ENCODE peak calls at places on chromosomes 12 and 14, in five cellular contexts. C is aorta; W is GM23338; B is PC-9; P is effector memory CD4-positive, alpha-beta T cell. Q is an unnamed sample.

GRCh38 chr12:674272-674781 is 11.1 kb upstream of the NINJ2 start:
- DNase-seq in C (no peak), W (no peak), B (no peak), P (peak), Q (no peak)

GRCh38 chr12:21678959-21679358 is 21.3 kb upstream of the LDHB start:
- DNase-seq in C (no peak), W (no peak), B (no peak), P (no peak), Q (no peak)

GRCh38 chr12:86712425-86712843 is 456.2 kb upstream of the MGAT4C start:
- DNase-seq in C (no peak), W (no peak), B (peak), P (no peak), Q (peak)

GRCh38 chr14:65945333-65945732 is 532.8 kb downstream of the FUT8 start:
- DNase-seq in C (no peak), W (no peak), B (no peak), P (no peak), Q (no peak)

GRCh38 chr12:21637985-21638891 is 19.4 kb downstream of the LDHB start:
- DNase-seq in C (no peak), W (no peak), B (peak), P (no peak), Q (no peak)

GRCh38 chr14:101217972-101218371 is 314.4 kb upstream of the RTL1 start:
- DNase-seq in C (peak), W (no peak), B (no peak), P (no peak), Q (no peak)

GRCh38 chr12:31322651-31323248 is 3.2 kb downstream of the SINHCAF start:
- DNase-seq in C (no peak), W (peak), B (peak), P (no peak), Q (peak)

GRCh38 chr14:45785240-45785639 is 532.2 kb upstream of the MIS18BP1 start:
- DNase-seq in C (no peak), W (no peak), B (no peak), P (no peak), Q (no peak)

GRCh38 chr14:99393059-99393655 is 87.5 kb downstream of the SETD3 start:
- DNase-seq in C (no peak), W (peak), B (no peak), P (no peak), Q (peak)

GRCh38 chr12:27015730-27016076 is 1.5 kb upstream of the TM7SF3 start:
- DNase-seq in C (no peak), W (peak), B (no peak), P (no peak), Q (no peak)

GRCh38 chr12:95102916-95103671 is 29.7 kb upstream of the NR2C1 start:
- DNase-seq in C (no peak), W (no peak), B (peak), P (no peak), Q (peak)

GRCh38 chr12:43293396-43293795 is 258.6 kb downstream of the ADAMTS20 start:
- DNase-seq in C (no peak), W (no peak), B (no peak), P (no peak), Q (no peak)

GRCh38 chr12:113805673-113806072 is 160.5 kb downstream of the RBM19 start:
- DNase-seq in C (peak), W (no peak), B (no peak), P (no peak), Q (no peak)

GRCh38 chr14:57866199-57866755 is 385 bp upstream of the SLC35F4 start:
- DNase-seq in C (no peak), W (peak), B (no peak), P (no peak), Q (no peak)

GRCh38 chr12:42742691-42743090 is 153.1 kb upstream of the PRICKLE1 start:
- DNase-seq in C (no peak), W (no peak), B (no peak), P (no peak), Q (peak)

GRCh38 chr12:53558631-53559030 is 51.3 kb upstream of the NPFF start:
- DNase-seq in C (no peak), W (no peak), B (no peak), P (no peak), Q (no peak)

GRCh38 chr14:68939893-68940613 is 39.0 kb downstream of the ACTN1 start:
- DNase-seq in C (peak), W (peak), B (peak), P (no peak), Q (peak)

GRCh38 chr12:644293-644639 is 19.0 kb downstream of the NINJ2 start:
- DNase-seq in C (no peak), W (no peak), B (no peak), P (no peak), Q (no peak)

GRCh38 chr14:74952195-74952665 is 3.2 kb downstream of the PGF start:
- DNase-seq in C (no peak), W (no peak), B (no peak), P (no peak), Q (no peak)

GRCh38 chr14:93056840-93057585 is 58.7 kb downstream of the ITPK1 start:
- DNase-seq in C (no peak), W (no peak), B (no peak), P (no peak), Q (no peak)

GRCh38 chr12:50240096-50240791 is 43.1 kb downstream of the LIMA1 start:
- DNase-seq in C (no peak), W (no peak), B (no peak), P (no peak), Q (no peak)

GRCh38 chr14:65833256-65833880 is 420.8 kb downstream of the FUT8 start:
- DNase-seq in C (no peak), W (no peak), B (no peak), P (no peak), Q (no peak)

GRCh38 chr14:91061309-91061887 is 957 bp upstream of the RPS6KA5 start:
- DNase-seq in C (no peak), W (no peak), B (no peak), P (no peak), Q (no peak)

GRCh38 chr14:77204457-77204796 is 22.8 kb downstream of the TMEM63C start:
- DNase-seq in C (no peak), W (no peak), B (no peak), P (no peak), Q (no peak)

GRCh38 chr12:46386360-46386867 is 13.8 kb upstream of the SLC38A2 start:
- DNase-seq in C (no peak), W (no peak), B (peak), P (no peak), Q (no peak)

GRCh38 chr12:96177013-96177412 is 17.2 kb upstream of the ELK3 start:
- DNase-seq in C (no peak), W (no peak), B (no peak), P (peak), Q (no peak)

GRCh38 chr12:61993734-61994345 is 266.4 kb upstream of the USP15 start:
- DNase-seq in C (no peak), W (peak), B (no peak), P (no peak), Q (no peak)

GRCh38 chr12:38142974-38143373 is 173.6 kb upstream of the ALG10B start:
- DNase-seq in C (no peak), W (no peak), B (no peak), P (no peak), Q (no peak)

GRCh38 chr12:4451694-4452093 is 6.1 kb upstream of the FGF6 start:
- DNase-seq in C (no peak), W (no peak), B (no peak), P (no peak), Q (no peak)

DNA sequence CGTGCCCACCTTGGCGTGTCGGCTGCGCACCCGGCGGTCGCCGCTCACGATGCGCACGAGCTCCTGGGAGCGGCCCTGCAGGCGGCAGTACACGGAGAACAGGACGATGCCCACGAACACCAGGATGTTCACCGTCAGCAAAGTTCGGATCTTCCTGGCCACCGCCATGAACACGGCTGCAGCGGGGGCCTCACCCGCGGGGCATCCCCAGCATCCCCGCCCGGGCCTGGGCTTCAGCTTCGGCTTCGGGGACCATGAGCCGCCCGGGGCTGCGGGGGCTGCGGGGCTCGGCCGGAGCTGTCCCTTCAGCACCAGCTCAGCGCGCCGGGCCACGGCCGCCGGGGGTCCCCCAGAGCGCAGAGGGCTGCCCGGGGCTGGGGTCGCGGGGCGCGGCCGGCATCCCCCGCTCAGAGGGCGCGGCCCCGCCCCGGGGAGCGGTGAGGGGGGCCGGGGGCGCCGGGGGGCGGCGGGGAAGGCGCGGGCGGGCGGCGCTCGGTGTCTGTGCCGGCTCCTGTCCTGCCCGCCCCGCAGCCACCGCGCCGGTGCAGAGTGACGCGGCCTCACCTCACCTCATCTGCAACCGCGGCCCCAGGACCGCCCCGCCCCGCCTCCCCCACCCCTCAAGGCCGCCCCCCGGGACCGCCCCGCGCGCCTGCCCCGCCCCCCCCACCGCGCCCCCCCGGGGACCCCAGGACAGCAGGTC is at the start of gene GALNT9:
- DNase-seq in C (no peak), W (peak), B (no peak), P (no peak), Q (no peak)
- H3K4me3 ChIP-seq in C (no peak), W (peak), B (no peak), P (no peak), Q (no peak)

GRCh38 chr14:61654026-61654425 is 41.3 kb upstream of the HIF1A start:
- DNase-seq in C (no peak), W (no peak), B (no peak), P (no peak), Q (no peak)
- H3K27ac ChIP-seq in C (no peak), W (no peak), B (peak), P (no peak), Q (no peak)

GRCh38 chr14:23093104-23093503 is 1.8 kb downstream of the ACIN1 start:
- DNase-seq in C (no peak), W (no peak), B (no peak), P (no peak), Q (no peak)
- H3K4me3 ChIP-seq in C (no peak), W (peak), B (peak), P (no peak), Q (no peak)

GRCh38 chr14:75980856-75981255 is 939 bp downstream of the TGFB3 start:
- DNase-seq in C (peak), W (no peak), B (no peak), P (no peak), Q (peak)

GRCh38 chr14:75979641-75980422 is 2.0 kb downstream of the TGFB3 start:
- DNase-seq in C (peak), W (no peak), B (no peak), P (no peak), Q (peak)

GRCh38 chr14:75982724-75983358 is 1.0 kb upstream of the TGFB3 start:
- DNase-seq in C (peak), W (no peak), B (no peak), P (no peak), Q (no peak)

GRCh38 chr14:75981826-75982723 is at the start of gene TGFB3:
- DNase-seq in C (peak), W (peak), B (peak), P (peak), Q (peak)

DNA sequence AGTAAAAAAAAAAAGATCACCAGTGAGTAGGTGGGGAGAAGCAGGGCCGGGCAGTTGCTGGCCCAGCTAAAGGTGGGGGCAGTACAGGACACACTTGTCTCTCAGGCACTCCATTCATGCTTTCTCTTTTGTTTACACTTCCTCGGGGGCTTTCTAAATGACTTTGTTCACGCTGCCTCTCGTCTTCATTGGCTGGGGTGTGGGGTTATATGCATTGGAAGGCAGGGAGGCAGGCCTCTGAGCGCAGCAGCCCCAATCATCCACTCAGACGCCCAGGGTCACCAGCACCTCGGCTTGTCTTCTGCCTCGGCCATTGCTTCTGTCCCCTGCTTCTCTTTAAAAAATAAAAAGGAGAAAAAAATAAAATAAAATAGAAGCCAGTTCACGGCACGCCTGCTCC is 369 bp downstream of the TGFB3 start:
- DNase-seq in C (no peak), W (peak), B (no peak), P (no peak), Q (peak)
- H3K27ac ChIP-seq in C (peak), W (no peak), B (no peak), P (peak), Q (peak)

GRCh38 chr12:105234197-105234596 is 1.8 kb downstream of the APPL2 start:
- DNase-seq in C (no peak), W (no peak), B (no peak), P (no peak), Q (no peak)
- H3K4me3 ChIP-seq in C (peak), W (peak), B (peak), P (no peak), Q (no peak)

DNA sequence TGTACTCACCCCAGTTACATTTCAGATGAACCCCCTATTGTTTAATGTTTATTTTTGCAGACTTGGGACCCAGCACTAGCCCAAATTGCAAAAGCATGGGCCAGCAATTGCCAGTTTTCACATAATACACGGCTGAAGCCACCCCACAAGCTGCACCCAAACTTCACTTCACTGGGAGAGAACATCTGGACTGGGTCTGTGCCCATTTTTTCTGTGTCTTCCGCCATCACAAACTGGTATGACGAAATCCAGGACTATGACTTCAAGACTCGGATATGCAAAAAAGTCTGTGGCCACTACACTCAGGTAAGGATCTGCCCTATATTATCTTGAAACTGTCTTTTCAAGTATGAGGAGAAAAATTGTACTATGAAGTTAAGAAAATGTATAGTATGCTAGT is 1.2 kb downstream of the GLIPR1 start:
- DNase-seq in C (no peak), W (no peak), B (no peak), P (no peak), Q (no peak)
- H3K27ac ChIP-seq in C (peak), W (no peak), B (no peak), P (peak), Q (no peak)